ENCODE peak calls at places on chromosomes 13 and 19, in nine cellular contexts. O is Caco-2; X is C1 segment of cervical spinal cord; J is neural crest cell; T is HT1080; M is Kasumi-1; V is HTR-8/SVneo; H is activated CD4-positive, alpha-beta T cell treated with anti-CD3 and anti-CD28 coated beads, Interleukin-2, amount 50 U/mL, for 1 hour; U is AG09309. D is an unnamed sample.

GRCh38 chr19:48925240-48925843 is 8.2 kb upstream of the DHDH start:
- DNase-seq in M (no peak), V (no peak), H (no peak), U (peak; percentile 69), X (no peak), J (no peak), T (peak; percentile 94), O (no peak), D (no peak)

GRCh38 chr13:100673376-100673830 is 1.2 kb downstream of the TMTC4 start:
- DNase-seq in X (no peak), T (no peak), J (peak; percentile 11), H (no peak), M (no peak), U (no peak), V (peak; percentile 3), O (no peak), D (no peak)

GRCh38 chr19:37932985-37933953 is 26.3 kb downstream of the SIPA1L3 start:
- DNase-seq in U (no peak), J (no peak), T (peak; percentile 86), O (peak; percentile 34), H (no peak), V (peak; percentile 36), X (no peak), M (peak; percentile 40), D (no peak)

GRCh38 chr19:52898101-52898500 is 666 bp upstream of the ZNF320 start:
- DNase-seq in T (no peak), U (no peak), V (no peak), H (no peak), M (no peak), O (no peak), J (peak; percentile 23), X (no peak), D (no peak)

GRCh38 chr13:101399365-101399764 is 16.9 kb downstream of the NALCN start:
- DNase-seq in O (no peak), V (no peak), M (no peak), J (no peak), X (no peak), U (no peak), T (peak; percentile 51), H (no peak), D (no peak)

GRCh38 chr19:38482496-38482895 is 49.0 kb downstream of the RYR1 start:
- DNase-seq in O (no peak), U (no peak), T (no peak), X (no peak), J (no peak), H (no peak), V (no peak), M (no peak), D (no peak)

GRCh38 chr19:8333771-8334457 is 9.1 kb downstream of the KANK3 start:
- DNase-seq in T (no peak), H (no peak), V (no peak), U (no peak), J (no peak), X (no peak), M (no peak), O (no peak), D (no peak)

GRCh38 chr19:36213793-36214387 is 575 bp downstream of the ZNF565 start:
- DNase-seq in H (no peak), M (no peak), X (no peak), T (no peak), O (no peak), V (no peak), J (no peak), U (peak; percentile 2), D (no peak)

GRCh38 chr19:1057185-1057857 is 9.6 kb upstream of the ARHGAP45 start:
- DNase-seq in T (peak; percentile 43), H (peak; percentile 53), X (no peak), O (no peak), V (no peak), J (no peak), M (peak; percentile 32), U (no peak), D (no peak)

GRCh38 chr13:76969488-76970365 is 21.4 kb downstream of the ACOD1 start:
- DNase-seq in M (no peak), O (peak; percentile 18), T (peak; percentile 51), X (no peak), V (no peak), U (no peak), H (no peak), J (no peak), D (no peak)

GRCh38 chr19:322616-323015 is 22.0 kb downstream of the MIER2 start:
- DNase-seq in T (no peak), U (no peak), O (no peak), X (no peak), M (no peak), J (no peak), H (no peak), V (no peak), D (no peak)

GRCh38 chr19:42573642-42574041 is 21.1 kb downstream of the CEACAM8 start:
- DNase-seq in H (no peak), U (no peak), V (no peak), J (no peak), X (no peak), T (no peak), M (no peak), O (no peak), D (no peak)

GRCh38 chr19:12994701-12995595 is at the start of gene NFIX:
- DNase-seq in V (no peak), T (no peak), M (peak; percentile 24), U (no peak), H (peak; percentile 60), X (no peak), J (no peak), O (peak; percentile 65), D (no peak)

GRCh38 chr19:40989453-40989852 is 1.6 kb upstream of the CYP2B6 start:
- DNase-seq in H (no peak), J (no peak), V (no peak), T (no peak), O (no peak), M (no peak), U (no peak), X (no peak), D (no peak)

GRCh38 chr13:98761979-98762616 is 9.6 kb upstream of the SLC15A1 start:
- DNase-seq in X (no peak), J (no peak), T (no peak), O (no peak), V (no peak), M (no peak), U (no peak), H (no peak), D (no peak)